ENCODE peak calls at places on chromosomes 5 and 9, in five cellular contexts. R is hepatocyte, A is GM23248, J is keratinocyte, C is GM23338. X is an unnamed sample.

GRCh38 chr5:53360811-53361210 is 119.6 kb upstream of the FST start:
- DNase-seq in R (no peak), A (peak; percentile 87), J (peak; percentile 89), C (no peak), X (no peak)

GRCh38 chr9:4550777-4551476 is 60.7 kb downstream of the SLC1A1 start:
- DNase-seq in R (peak; percentile 6), A (no peak), J (no peak), C (no peak), X (no peak)

GRCh38 chr9:114300846-114301797 is 21.8 kb upstream of the ORM1 start:
- DNase-seq in R (no peak), A (no peak), J (no peak), C (no peak), X (no peak)

GRCh38 chr9:94973491-94973941 is 247.0 kb downstream of the AOPEP start:
- DNase-seq in R (no peak), A (peak; percentile 42), J (no peak), C (no peak), X (no peak)

GRCh38 chr9:127122176-127123151 is at the start of gene ANGPTL2:
- DNase-seq in R (peak; percentile 93), A (peak; percentile 95), J (no peak), C (peak; percentile 92), X (peak; percentile 43)

GRCh38 chr5:78758169-78758839 is 109.7 kb upstream of the LHFPL2 start:
- DNase-seq in R (no peak), A (peak; percentile 6), J (no peak), C (no peak), X (peak; percentile 91)

GRCh38 chr9:15423328-15423985 is 781 bp downstream of the SNAPC3 start:
- DNase-seq in R (peak; percentile 32), A (peak; percentile 77), J (no peak), C (peak; percentile 32), X (no peak)

GRCh38 chr5:93578813-93579560 is 2.0 kb downstream of the NR2F1-AS1 start:
- DNase-seq in R (no peak), A (no peak), J (no peak), C (peak; percentile 59), X (no peak)

GRCh38 chr5:132099073-132099748 is 25.6 kb downstream of the CSF2 start:
- DNase-seq in R (no peak), A (peak; percentile 53), J (no peak), C (no peak), X (no peak)

GRCh38 chr9:4102078-4102477 is 197.8 kb downstream of the GLIS3 start:
- DNase-seq in R (no peak), A (no peak), J (no peak), C (no peak), X (no peak)

GRCh38 chr5:94355817-94356216 is 262.6 kb downstream of the KIAA0825 start:
- DNase-seq in R (no peak), A (no peak), J (no peak), C (peak; percentile 47), X (no peak)

GRCh38 chr5:149424371-149425315 is 45.6 kb upstream of the IL17B start:
- DNase-seq in R (no peak), A (no peak), J (no peak), C (peak; percentile 89), X (no peak)

GRCh38 chr9:133125706-133126696 is 5.0 kb upstream of the RALGDS start:
- DNase-seq in R (no peak), A (peak; percentile 75), J (no peak), C (no peak), X (no peak)

GRCh38 chr5:138336952-138337684 is 948 bp upstream of the FAM53C start:
- DNase-seq in R (peak; percentile 88), A (peak; percentile 85), J (no peak), C (peak; percentile 90), X (no peak)

GRCh38 chr5:14665949-14666741 is 1.6 kb downstream of the OTULIN start:
- DNase-seq in R (peak; percentile 49), A (peak; percentile 85), J (no peak), C (peak; percentile 44), X (peak; percentile 41)

GRCh38 chr5:158074992-158075769 is 216.2 kb upstream of the CLINT1 start:
- DNase-seq in R (peak; percentile 81), A (peak; percentile 89), J (no peak), C (peak; percentile 81), X (peak; percentile 10)

GRCh38 chr5:158074597-158074991 is 215.6 kb upstream of the CLINT1 start:
- DNase-seq in R (no peak), A (no peak), J (no peak), C (no peak), X (no peak)

GRCh38 chr5:158069838-158070237 is 210.9 kb upstream of the CLINT1 start:
- DNase-seq in R (no peak), A (no peak), J (no peak), C (no peak), X (no peak)

GRCh38 chr5:158068964-158069363 is 210.0 kb upstream of the CLINT1 start:
- DNase-seq in R (no peak), A (no peak), J (no peak), C (no peak), X (no peak)

DNA sequence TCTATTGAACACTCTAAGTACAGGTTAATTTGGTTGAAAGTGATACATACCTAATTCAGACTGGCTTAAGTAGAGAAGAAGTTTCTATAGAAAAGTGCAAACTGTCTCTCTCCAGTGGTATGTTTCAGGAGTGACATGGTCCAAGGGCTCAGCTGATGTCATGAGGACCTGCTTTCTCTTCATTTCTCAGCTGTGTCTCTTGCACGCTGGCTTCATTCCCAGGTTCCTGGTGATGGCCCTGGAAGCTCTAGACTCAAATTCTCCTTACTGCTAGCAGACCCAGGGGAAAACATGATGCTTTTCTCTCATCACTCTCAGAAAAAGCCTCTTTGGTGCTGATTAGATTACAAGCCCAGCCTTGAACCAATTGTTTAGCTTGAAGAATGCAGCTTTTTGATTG is 211.9 kb upstream of the CLINT1 start:
- DNase-seq in R (no peak), A (no peak), J (no peak), C (no peak), X (no peak)
- H2AFZ ChIP-seq in R (no peak overlapping the region), A (no peak overlapping the region), J (no peak overlapping the region), C (no peak overlapping the region), X (no peak overlapping the region)

GRCh38 chr9:136114606-136115005 is 4.1 kb downstream of the TMEM250 start:
- DNase-seq in R (no peak), A (no peak), J (no peak), C (no peak), X (no peak)
- H2AFZ ChIP-seq in R (no peak overlapping the region), A (no peak overlapping the region), J (no peak overlapping the region), C (no peak overlapping the region), X (no peak overlapping the region)

DNA sequence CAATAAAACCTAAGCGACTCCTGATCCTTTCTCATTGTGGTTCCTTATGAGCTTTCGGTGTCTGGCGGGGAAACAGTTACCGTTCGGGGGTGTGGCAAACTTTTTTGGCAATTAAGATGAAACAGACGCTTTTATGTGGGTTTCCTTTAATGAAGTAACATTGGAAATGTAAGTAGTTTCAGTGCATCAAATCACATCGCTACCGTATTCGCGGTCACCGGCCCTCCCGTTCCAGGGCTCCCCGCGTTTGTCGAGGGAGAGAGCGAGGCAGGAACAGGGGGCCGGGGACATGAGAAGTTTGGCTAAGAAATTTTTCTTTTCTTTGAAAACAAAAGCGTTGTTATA is 3.9 kb upstream of the IRX2 start:
- DNase-seq in R (no peak), A (no peak), J (no peak), C (no peak), X (no peak)
- H2AFZ ChIP-seq in R (peak overlapping the region; percentile 93), A (peak overlapping the region; percentile 86), J (no peak overlapping the region), C (peak overlapping the region; percentile 98), X (no peak overlapping the region)

GRCh38 chr5:147912015-147912414 is 5.7 kb upstream of the C5orf46 start:
- DNase-seq in R (no peak), A (no peak), J (no peak), C (no peak), X (no peak)
- H2AFZ ChIP-seq in R (no peak overlapping the region), A (no peak overlapping the region), J (no peak overlapping the region), C (no peak overlapping the region), X (no peak overlapping the region)

DNA sequence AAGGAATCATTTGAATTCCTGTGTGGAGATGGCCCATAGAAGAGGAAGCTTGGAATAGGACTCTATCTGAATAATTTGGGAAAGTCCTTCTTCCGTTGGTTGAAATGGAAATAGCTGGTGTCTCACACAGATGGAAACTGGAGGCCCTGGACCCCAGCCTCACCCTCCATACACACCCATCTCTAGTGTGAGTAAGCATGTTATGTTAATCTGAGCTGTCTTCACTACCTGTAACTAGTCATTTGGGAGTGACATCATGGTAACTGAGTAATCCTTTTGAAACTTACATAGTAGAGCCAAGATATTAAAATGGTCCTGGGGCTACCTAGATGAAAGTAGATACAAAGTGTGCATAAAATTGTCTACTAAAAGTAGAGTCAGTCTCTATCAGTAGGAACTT is 184.4 kb downstream of the CD180 start:
- DNase-seq in R (no peak), A (peak; percentile 55), J (peak; percentile 59), C (no peak), X (no peak)
- H2AFZ ChIP-seq in R (no peak overlapping the region), A (no peak overlapping the region), J (no peak overlapping the region), C (no peak overlapping the region), X (no peak overlapping the region)

GRCh38 chr5:142621227-142621626 is 64.7 kb downstream of the FGF1 start:
- DNase-seq in R (no peak), A (peak; percentile 77), J (no peak), C (no peak), X (no peak)
- H2AFZ ChIP-seq in R (no peak overlapping the region), A (peak overlapping the region; percentile 50), J (peak overlapping the region; percentile 45), C (no peak overlapping the region), X (no peak overlapping the region)

DNA sequence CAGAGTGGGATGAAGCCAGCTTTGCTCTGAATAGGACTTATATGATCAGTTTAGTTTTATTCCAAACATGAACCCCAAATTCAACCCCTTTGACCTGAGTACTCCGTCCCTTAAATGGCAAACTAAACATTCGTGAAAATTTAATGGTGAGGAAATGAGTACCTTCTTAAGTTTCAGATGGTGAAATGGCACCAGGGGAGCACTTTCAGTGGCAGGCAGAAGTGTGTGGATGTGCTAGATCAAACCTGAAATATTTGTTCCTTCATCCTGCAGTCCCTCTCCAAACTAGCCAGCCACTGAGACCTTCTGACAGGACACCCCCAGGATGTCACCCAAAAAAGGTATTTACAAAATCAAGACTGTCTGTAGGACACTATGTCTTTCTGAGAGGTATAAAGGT is 126.9 kb downstream of the TMC1 start:
- DNase-seq in R (no peak), A (no peak), J (no peak), C (no peak), X (no peak)
- H2AFZ ChIP-seq in R (no peak overlapping the region), A (no peak overlapping the region), J (peak overlapping the region; percentile 41), C (peak overlapping the region; percentile 90), X (no peak overlapping the region)

DNA sequence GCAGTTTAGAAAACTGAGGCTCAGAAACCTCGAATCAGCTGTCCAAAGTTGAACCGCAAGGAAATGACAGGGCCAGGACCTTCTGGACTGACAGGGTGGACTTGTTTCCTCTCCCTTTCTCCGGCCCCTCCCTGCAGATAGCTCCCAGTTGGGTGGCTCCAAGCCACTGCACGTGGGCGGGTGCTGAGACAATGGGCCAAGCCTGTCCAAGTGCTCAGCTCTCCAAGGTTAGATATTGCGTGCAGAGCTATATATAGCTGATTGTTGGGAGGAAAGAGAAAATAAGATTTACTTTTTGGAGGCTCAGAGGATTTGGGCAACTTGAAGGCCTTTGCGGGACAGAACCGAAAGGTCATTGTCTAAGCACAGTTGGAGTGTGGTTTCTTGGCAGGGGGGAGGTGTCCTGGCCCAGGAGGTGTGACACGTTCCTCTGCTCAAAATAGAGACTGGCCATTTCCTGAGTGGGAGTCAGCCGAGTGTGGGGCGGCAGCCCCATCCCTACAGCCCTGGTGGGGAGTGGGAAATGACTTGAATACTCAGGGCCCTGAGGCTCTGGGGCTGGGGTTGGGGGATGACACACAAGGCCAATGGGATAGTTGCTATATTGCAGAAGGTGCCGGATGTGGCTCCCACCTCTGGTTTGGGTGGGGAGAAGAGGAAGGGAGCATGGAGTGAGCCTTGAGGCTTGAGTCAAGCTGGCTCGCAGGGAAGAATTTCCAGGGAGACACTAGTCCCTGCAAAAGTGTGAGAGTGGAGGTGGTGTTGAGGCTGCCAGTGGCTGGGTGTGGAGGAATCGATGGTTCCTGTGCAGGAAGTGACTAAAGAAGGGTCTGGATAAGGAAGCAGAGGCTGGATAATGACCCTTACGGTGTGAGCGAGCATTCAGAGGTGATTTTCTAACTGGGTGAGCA is 44.4 kb upstream of the SMAD5 start:
- DNase-seq in R (no peak), A (peak; percentile 93), J (no peak), C (no peak), X (no peak)
- H2AFZ ChIP-seq in R (no peak overlapping the region), A (peak overlapping the region; percentile 82), J (peak overlapping the region; percentile 10), C (peak overlapping the region; percentile 38), X (no peak overlapping the region)

X was measured in HepG2.